ENCODE peak calls at places on chromosome 3, in nine cellular contexts. R, D, T, C, K, F, A, E and G are unnamed samples.

GRCh38 chr3:192879346-192880031 is 38.2 kb downstream of the MB21D2 start:
- DNase-seq in A (peak), F (peak), R (peak), T (no peak), K (peak), C (no peak), E (peak), D (no peak), G (no peak)

GRCh38 chr3:182165234-182165633 is 453.5 kb downstream of the SOX2 start:
- DNase-seq in K (peak), E (peak), C (no peak), T (peak), R (no peak), F (peak), D (no peak), A (no peak), G (no peak)

GRCh38 chr3:125651246-125651645 is 55.9 kb upstream of the OSBPL11 start:
- DNase-seq in R (no peak), D (no peak), C (no peak), K (peak), A (no peak), E (peak), F (peak), T (no peak), G (no peak)

GRCh38 chr3:63878394-63879089 is 14.9 kb downstream of the ATXN7 start:
- DNase-seq in C (no peak), T (no peak), K (no peak), F (no peak), R (no peak), E (no peak), D (no peak), A (no peak), G (no peak)

GRCh38 chr3:89314454-89314853 is 207.0 kb downstream of the EPHA3 start:
- DNase-seq in C (no peak), E (peak), A (peak), T (no peak), R (no peak), D (no peak), F (peak), K (peak), G (peak)

GRCh38 chr3:58032186-58032585 is 24.0 kb downstream of the FLNB start:
- DNase-seq in R (no peak), T (no peak), K (no peak), C (no peak), E (no peak), A (peak), D (no peak), F (peak), G (no peak)

GRCh38 chr3:111859061-111859973 is at the start of gene PHLDB2:
- DNase-seq in C (peak), D (peak), E (peak), K (peak), A (peak), R (peak), T (peak), F (peak), G (peak)

GRCh38 chr3:108664266-108664665 is 74.7 kb downstream of the DZIP3 start:
- DNase-seq in T (no peak), E (peak), A (no peak), R (no peak), C (no peak), F (no peak), D (no peak), K (no peak), G (no peak)

GRCh38 chr3:197465197-197465995 is 90.4 kb downstream of the BDH1 start:
- DNase-seq in T (no peak), A (no peak), F (no peak), K (no peak), C (no peak), D (no peak), E (no peak), R (peak), G (no peak)

GRCh38 chr3:44077267-44077666 is 164.4 kb upstream of the TOPAZ1 start:
- DNase-seq in K (no peak), F (no peak), C (no peak), D (no peak), T (no peak), A (peak), E (no peak), R (no peak), G (no peak)

GRCh38 chr3:47715928-47716327 is 65.8 kb downstream of the SMARCC1 start:
- DNase-seq in T (no peak), R (peak), D (no peak), A (peak), C (no peak), F (peak), K (no peak), E (peak), G (no peak)

GRCh38 chr3:118618247-118619040 is 416.2 kb downstream of the IGSF11 start:
- DNase-seq in A (no peak), F (peak), R (no peak), K (peak), D (no peak), T (no peak), E (no peak), C (no peak), G (no peak)

GRCh38 chr3:143134446-143134845 is 14.9 kb downstream of the CHST2 start:
- DNase-seq in T (no peak), K (no peak), A (no peak), C (no peak), D (no peak), E (peak), F (no peak), R (peak), G (no peak)

DNA sequence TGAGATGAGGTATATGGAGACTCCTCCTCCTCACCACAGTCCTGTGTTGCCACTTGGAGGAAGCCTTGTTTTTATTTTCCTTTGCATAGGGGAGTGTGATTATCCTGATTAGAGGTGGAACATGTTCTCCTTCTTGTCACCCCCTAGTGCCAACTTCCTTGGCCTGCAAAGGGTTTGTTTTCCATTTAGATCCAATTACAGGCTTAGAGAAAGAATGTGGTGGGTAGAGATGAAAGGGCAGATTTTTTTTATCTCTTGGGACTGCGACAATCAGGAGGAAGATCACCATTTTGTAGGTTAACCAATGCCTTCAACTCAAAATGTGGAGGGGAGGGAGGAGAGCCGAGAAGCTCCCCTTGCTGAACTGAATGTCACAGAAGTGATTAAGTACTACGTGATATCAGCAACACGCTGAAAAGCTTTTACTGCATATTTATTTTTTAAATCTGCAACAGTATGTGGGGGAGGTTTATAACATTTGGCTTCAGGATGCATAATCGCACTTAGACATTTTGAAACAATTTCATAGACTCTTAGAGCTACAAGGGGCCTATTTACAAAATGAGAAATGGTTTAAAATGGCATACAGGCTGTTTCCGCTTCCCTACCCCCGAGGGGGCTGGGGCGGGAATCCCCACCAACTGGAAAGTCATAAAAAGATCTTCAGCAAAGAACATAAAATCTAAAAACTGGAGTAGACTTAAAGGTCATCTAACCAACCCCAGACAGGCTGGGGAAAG is 2.4 kb downstream of the LMCD1 start:
- DNase-seq in C (no peak), D (no peak), F (no peak), A (no peak), K (no peak), T (no peak), R (no peak), E (no peak), G (no peak)
- TF ChIP-seq CTCF in C (no peak), D (no peak), F (no peak), A (no peak), K (no peak), T (no peak), R (no peak), E (no peak), G (no peak)

GRCh38 chr3:164677317-164677716 is 401.0 kb downstream of the SI start:
- DNase-seq in A (no peak), E (no peak), F (no peak), C (no peak), D (no peak), K (no peak), T (no peak), R (no peak), G (no peak)

GRCh38 chr3:164679245-164679644 is 399.1 kb downstream of the SI start:
- DNase-seq in F (no peak), R (no peak), C (no peak), D (no peak), A (no peak), K (no peak), E (no peak), T (no peak), G (no peak)

GRCh38 chr3:164673738-164674137 is 404.6 kb downstream of the SI start:
- DNase-seq in A (no peak), E (no peak), D (no peak), K (no peak), F (peak), T (no peak), C (no peak), R (no peak), G (no peak)
- TF ChIP-seq CTCF in A (no peak), E (no peak), D (peak), K (no peak), F (no peak), T (no peak), C (no peak), R (no peak), G (peak)

GRCh38 chr3:190810957-190811356 is 51.5 kb downstream of the GMNC start:
- DNase-seq in E (no peak), T (no peak), K (no peak), A (no peak), C (no peak), R (no peak), D (no peak), F (peak), G (no peak)

GRCh38 chr3:190809351-190809750 is 53.1 kb downstream of the GMNC start:
- DNase-seq in E (no peak), R (no peak), C (no peak), T (no peak), D (no peak), F (peak), A (no peak), K (no peak), G (no peak)

GRCh38 chr3:190807719-190808375 is 54.6 kb downstream of the GMNC start:
- DNase-seq in A (peak), E (no peak), D (no peak), T (peak), C (no peak), K (no peak), F (peak), R (no peak), G (no peak)

GRCh38 chr3:190811775-190812480 is 50.6 kb downstream of the GMNC start:
- DNase-seq in F (peak), R (peak), A (peak), T (no peak), C (no peak), E (peak), D (no peak), K (peak), G (peak)
- TF ChIP-seq CTCF in F (peak), R (peak), A (peak), T (no peak), C (peak), E (peak), D (peak), K (peak), G (peak)

GRCh38 chr3:117193390-117193789 is 483.8 kb downstream of the TUSC7 start:
- DNase-seq in R (no peak), D (no peak), T (no peak), A (no peak), K (no peak), E (no peak), F (no peak), C (no peak), G (no peak)
- TF ChIP-seq CTCF in R (no peak), D (peak), T (no peak), A (peak), K (no peak), E (peak), F (no peak), C (no peak), G (peak)

GRCh38 chr3:176359211-176359610 is 838.1 kb downstream of the TBL1XR1 start:
- DNase-seq in T (no peak), E (no peak), C (no peak), K (peak), R (no peak), A (no peak), D (no peak), F (no peak), G (no peak)
- TF ChIP-seq CTCF in T (no peak), E (no peak), C (no peak), K (no peak), R (no peak), A (no peak), D (peak), F (no peak), G (no peak)

GRCh38 chr3:37814547-37814946 is 47.1 kb upstream of the CTDSPL start:
- DNase-seq in T (no peak), F (peak), E (peak), C (no peak), R (peak), D (no peak), A (peak), K (peak), G (no peak)
- TF ChIP-seq CTCF in T (no peak), F (no peak), E (peak), C (peak), R (peak), D (peak), A (peak), K (peak), G (peak)

GRCh38 chr3:139934557-139935070 is 371 bp upstream of the CLSTN2 start:
- DNase-seq in F (peak), E (peak), T (no peak), D (peak), K (no peak), R (no peak), A (no peak), C (peak), G (peak)
- TF ChIP-seq CTCF in F (peak), E (peak), T (no peak), D (peak), K (no peak), R (no peak), A (no peak), C (no peak), G (no peak)

GRCh38 chr3:131216801-131217200 is 164.8 kb upstream of the NUDT16 start:
- DNase-seq in K (peak), A (peak), E (peak), R (peak), C (no peak), T (peak), D (no peak), F (peak), G (no peak)
- TF ChIP-seq CTCF in K (no peak), A (no peak), E (no peak), R (no peak), C (no peak), T (no peak), D (no peak), F (no peak), G (no peak)